ENCODE peak calls at places on chromosome 2, in five cellular contexts. One of them, this sample, is unnamed.
A peak's percentile ranks its signal among the peaks of the same experiment; 100 is the strongest.

GRCh38 chr2:23131066-23131575 is 253.9 kb upstream of the KLHL29 start:
- DNase-seq in mucosa of descending colon: no peak
- DNase-seq in gastrocnemius medialis: no peak
- DNase-seq in NAMALWA: no peak
- DNase-seq in stimulated activated CD4-positive, alpha-beta T cell treated with anti-CD3 and anti-CD28 coated beads, Interleukin-1b, Interleukin-23, amount 100 ng/mL, for 4 hours: no peak
- DNase-seq in this sample: no peak

GRCh38 chr2:535222-535621 is 142.0 kb downstream of the TMEM18 start:
- DNase-seq in mucosa of descending colon: no peak
- DNase-seq in gastrocnemius medialis: no peak
- DNase-seq in NAMALWA: peak; percentile 9
- DNase-seq in stimulated activated CD4-positive, alpha-beta T cell treated with anti-CD3 and anti-CD28 coated beads, Interleukin-1b, Interleukin-23, amount 100 ng/mL, for 4 hours: no peak
- DNase-seq in this sample: no peak

GRCh38 chr2:166539340-166540162 is 45.5 kb upstream of the SCN7A start:
- DNase-seq in mucosa of descending colon: peak; percentile 51
- DNase-seq in gastrocnemius medialis: no peak
- DNase-seq in NAMALWA: peak; percentile 81
- DNase-seq in stimulated activated CD4-positive, alpha-beta T cell treated with anti-CD3 and anti-CD28 coated beads, Interleukin-1b, Interleukin-23, amount 100 ng/mL, for 4 hours: peak; percentile 5
- DNase-seq in this sample: peak; percentile 69

GRCh38 chr2:43219383-43220228 is 6.8 kb downstream of the ZFP36L2 start:
- DNase-seq in mucosa of descending colon: peak; percentile 93
- DNase-seq in gastrocnemius medialis: peak; percentile 85
- DNase-seq in NAMALWA: peak; percentile 95
- DNase-seq in stimulated activated CD4-positive, alpha-beta T cell treated with anti-CD3 and anti-CD28 coated beads, Interleukin-1b, Interleukin-23, amount 100 ng/mL, for 4 hours: peak; percentile 49
- DNase-seq in this sample: peak; percentile 85

GRCh38 chr2:231384970-231385369 is 10.5 kb upstream of the B3GNT7 start:
- DNase-seq in mucosa of descending colon: no peak
- DNase-seq in gastrocnemius medialis: no peak
- DNase-seq in NAMALWA: no peak
- DNase-seq in stimulated activated CD4-positive, alpha-beta T cell treated with anti-CD3 and anti-CD28 coated beads, Interleukin-1b, Interleukin-23, amount 100 ng/mL, for 4 hours: no peak
- DNase-seq in this sample: no peak

GRCh38 chr2:227360351-227360750 is 18.8 kb downstream of the TM4SF20 start:
- DNase-seq in mucosa of descending colon: no peak
- DNase-seq in gastrocnemius medialis: no peak
- DNase-seq in NAMALWA: no peak
- DNase-seq in stimulated activated CD4-positive, alpha-beta T cell treated with anti-CD3 and anti-CD28 coated beads, Interleukin-1b, Interleukin-23, amount 100 ng/mL, for 4 hours: no peak
- DNase-seq in this sample: no peak

GRCh38 chr2:120510751-120511395 is 164.9 kb downstream of the INHBB start:
- DNase-seq in mucosa of descending colon: no peak
- DNase-seq in gastrocnemius medialis: no peak
- DNase-seq in NAMALWA: no peak
- DNase-seq in stimulated activated CD4-positive, alpha-beta T cell treated with anti-CD3 and anti-CD28 coated beads, Interleukin-1b, Interleukin-23, amount 100 ng/mL, for 4 hours: no peak
- DNase-seq in this sample: no peak

GRCh38 chr2:237565974-237566373 is 400 bp upstream of the PRLH start:
- DNase-seq in mucosa of descending colon: no peak
- DNase-seq in gastrocnemius medialis: no peak
- DNase-seq in NAMALWA: no peak
- DNase-seq in stimulated activated CD4-positive, alpha-beta T cell treated with anti-CD3 and anti-CD28 coated beads, Interleukin-1b, Interleukin-23, amount 100 ng/mL, for 4 hours: no peak
- DNase-seq in this sample: no peak

GRCh38 chr2:174593574-174594203 is 3.9 kb downstream of the WIPF1 start:
- DNase-seq in mucosa of descending colon: peak; percentile 67
- DNase-seq in gastrocnemius medialis: no peak
- DNase-seq in NAMALWA: peak; percentile 95
- DNase-seq in stimulated activated CD4-positive, alpha-beta T cell treated with anti-CD3 and anti-CD28 coated beads, Interleukin-1b, Interleukin-23, amount 100 ng/mL, for 4 hours: peak; percentile 34
- DNase-seq in this sample: no peak